ENCODE peak calls at places on chromosome 15, in five cellular contexts. O is HepG2, C is GM12891, T is K562, S is GM12878. L is an unnamed sample.

GRCh38 chr15:73265536-73266153 is 103.1 kb downstream of the HCN4 start:
- DNase-seq in C (peak), T (peak), S (no peak), O (peak), L (no peak)

GRCh38 chr15:91872356-91873132 is 19.0 kb downstream of the SLCO3A1 start:
- DNase-seq in C (no peak), S (no peak), T (no peak), O (no peak), L (no peak)

GRCh38 chr15:49229922-49230321 is 59.9 kb downstream of the GALK2 start:
- DNase-seq in T (no peak), S (no peak), C (no peak), O (no peak), L (no peak)

GRCh38 chr15:79244876-79245275 is 37.6 kb upstream of the ANKRD34C start:
- DNase-seq in O (no peak), S (no peak), T (no peak), C (no peak), L (no peak)

GRCh38 chr15:67915374-67916050 is 75.7 kb upstream of the RNU6-1 start:
- DNase-seq in T (no peak), S (no peak), O (peak), C (no peak), L (no peak)

GRCh38 chr15:85778107-85778776 is 16.5 kb downstream of the KLHL25 start:
- DNase-seq in S (no peak), O (no peak), C (no peak), T (no peak), L (no peak)

GRCh38 chr15:65326109-65326508 is 21.6 kb downstream of the RNU5B-1 start:
- DNase-seq in S (no peak), C (no peak), T (no peak), O (no peak), L (no peak)

GRCh38 chr15:58462973-58463663 is 31.3 kb downstream of the LIPC start:
- DNase-seq in O (peak), C (no peak), S (no peak), T (no peak), L (no peak)

GRCh38 chr15:41495736-41496599 is 2.3 kb downstream of the ITPKA start:
- DNase-seq in O (peak), S (no peak), C (no peak), T (peak), L (no peak)

GRCh38 chr15:75533945-75534344 is 45.2 kb downstream of the PTPN9 start:
- DNase-seq in S (no peak), O (no peak), C (no peak), T (no peak), L (no peak)

GRCh38 chr15:63593705-63594671 is 3.2 kb upstream of the FBXL22 start:
- DNase-seq in O (no peak), C (no peak), T (peak), S (no peak), L (no peak)

GRCh38 chr15:70690491-70691281 is 72.7 kb downstream of the UACA start:
- DNase-seq in S (no peak), C (no peak), O (peak), T (no peak), L (no peak)

GRCh38 chr15:96578393-96578792 is 247.9 kb downstream of the NR2F2 start:
- DNase-seq in S (no peak), T (no peak), O (no peak), C (no peak), L (no peak)

GRCh38 chr15:37698679-37699078 is 235.8 kb upstream of the TMCO5A start:
- DNase-seq in C (no peak), O (no peak), S (no peak), T (no peak), L (no peak)

GRCh38 chr15:48060396-48060795 is 60.4 kb upstream of the SLC24A5 start:
- DNase-seq in C (no peak), S (no peak), T (no peak), O (no peak), L (no peak)

GRCh38 chr15:48058371-48058770 is 62.4 kb upstream of the SLC24A5 start:
- DNase-seq in T (no peak), O (no peak), C (no peak), S (no peak), L (no peak)

GRCh38 chr15:48062476-48062875 is 58.3 kb upstream of the SLC24A5 start:
- DNase-seq in S (no peak), O (no peak), C (no peak), T (no peak), L (no peak)

GRCh38 chr15:48061588-48061987 is 59.2 kb upstream of the SLC24A5 start:
- DNase-seq in O (peak), T (no peak), C (no peak), S (no peak), L (no peak)

DNA sequence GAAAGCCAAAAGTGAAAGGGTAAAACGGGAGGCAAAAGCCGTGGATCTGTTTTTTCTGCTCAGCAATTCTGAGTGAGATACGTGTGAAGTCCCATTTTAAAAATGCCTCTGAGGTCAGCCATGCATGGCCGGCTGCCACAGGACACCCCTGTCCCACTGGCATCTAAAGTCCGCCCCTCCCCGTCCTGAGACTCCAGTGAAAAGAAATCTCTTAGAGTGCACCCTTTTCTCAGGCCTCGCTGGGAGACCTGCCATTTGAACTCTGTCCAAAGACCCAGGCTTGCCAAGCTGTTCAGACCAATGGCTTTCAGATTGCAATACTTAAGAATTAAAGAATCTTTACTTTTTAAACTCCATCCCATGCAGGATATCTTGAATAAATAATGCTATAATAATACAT is 61.0 kb upstream of the SLC24A5 start:
- DNase-seq in C (no peak), S (no peak), O (no peak), T (no peak), L (no peak)
- TF ChIP-seq POLR2A in C (no peak), S (no peak), O (no peak), T (no peak), L (no peak)

DNA sequence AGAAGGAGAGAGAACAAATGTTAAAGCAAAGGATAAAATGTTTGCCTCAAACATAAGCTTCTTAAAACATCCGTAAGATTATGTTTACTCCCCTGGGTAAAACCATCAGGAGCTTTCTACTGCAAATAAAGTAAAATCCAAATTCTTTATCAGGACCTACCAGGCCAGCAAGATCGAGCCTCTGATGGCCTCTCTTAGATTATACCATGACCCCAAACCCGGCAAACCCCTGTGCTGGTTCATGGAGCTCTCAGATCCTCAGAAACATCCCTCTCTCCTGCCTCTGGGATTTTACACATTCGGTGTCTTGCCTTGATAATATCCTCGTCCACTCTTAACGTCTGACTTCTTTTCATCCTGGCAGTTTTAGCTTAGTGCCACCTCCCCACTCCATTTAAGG is 7.5 kb upstream of the TARS3 start:
- DNase-seq in S (no peak), C (no peak), O (no peak), T (peak), L (no peak)
- TF ChIP-seq TAF1 in S (no peak), C (no peak), O (no peak), T (no peak), L (no peak)

GRCh38 chr15:40440300-40441011 is at the start of gene BAHD1:
- DNase-seq in T (peak), C (peak), O (peak), S (peak), L (peak)
- TF ChIP-seq POLR2A in T (no peak), C (no peak), O (peak), S (peak), L (peak)

GRCh38 chr15:84606653-84607120 is 5.9 kb downstream of the ZSCAN2 start:
- DNase-seq in O (peak), T (no peak), C (no peak), S (no peak), L (no peak)
- TF ChIP-seq TAF1 in O (no peak), T (no peak), C (no peak), S (no peak), L (no peak)

GRCh38 chr15:33154366-33155166 is 39.9 kb downstream of the FMN1 start:
- DNase-seq in T (no peak), S (no peak), C (no peak), O (no peak), L (no peak)
- TF ChIP-seq POLR2A in T (no peak), S (no peak), C (no peak), O (no peak), L (no peak)

DNA sequence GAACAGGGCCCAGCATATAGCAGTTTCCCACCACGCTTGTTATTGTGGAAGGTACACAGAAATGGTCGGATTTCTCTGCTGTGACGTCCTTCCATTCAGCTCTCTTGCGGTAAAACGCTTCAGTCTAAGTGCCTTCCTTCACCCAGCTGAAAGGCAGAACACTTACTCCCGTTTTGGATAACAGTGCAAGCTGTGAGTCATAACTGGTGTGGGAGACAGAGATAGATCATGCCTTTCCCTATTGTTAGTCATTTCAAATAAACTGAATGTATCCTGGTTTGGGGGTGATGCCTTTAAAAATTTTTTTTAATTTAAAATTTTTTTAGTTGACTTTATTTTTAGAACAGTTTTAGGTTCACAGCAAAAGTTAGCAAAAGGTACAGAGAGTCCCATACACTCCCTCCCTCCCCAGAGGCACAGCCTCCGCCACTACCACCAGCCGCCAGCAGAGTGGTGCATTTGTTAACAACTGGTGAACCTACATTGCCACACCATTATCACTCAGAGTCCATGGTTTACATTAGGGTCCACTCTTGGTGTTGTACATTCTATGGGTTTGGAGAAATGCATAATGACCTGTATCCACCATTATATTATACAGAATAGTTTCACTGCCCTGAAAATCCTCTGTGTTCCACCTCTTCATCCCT is 94.9 kb upstream of the NSMCE3 start:
- DNase-seq in T (peak), S (no peak), O (peak), C (no peak), L (no peak)
- TF ChIP-seq TAF1 in T (no peak), S (no peak), O (no peak), C (no peak), L (no peak)

GRCh38 chr15:90529369-90530249 is at the start of gene CRTC3:
- DNase-seq in O (no peak), S (no peak), C (peak), T (peak), L (peak)
- TF ChIP-seq POLR2A in O (peak), S (peak), C (no peak), T (peak), L (peak)

DNA sequence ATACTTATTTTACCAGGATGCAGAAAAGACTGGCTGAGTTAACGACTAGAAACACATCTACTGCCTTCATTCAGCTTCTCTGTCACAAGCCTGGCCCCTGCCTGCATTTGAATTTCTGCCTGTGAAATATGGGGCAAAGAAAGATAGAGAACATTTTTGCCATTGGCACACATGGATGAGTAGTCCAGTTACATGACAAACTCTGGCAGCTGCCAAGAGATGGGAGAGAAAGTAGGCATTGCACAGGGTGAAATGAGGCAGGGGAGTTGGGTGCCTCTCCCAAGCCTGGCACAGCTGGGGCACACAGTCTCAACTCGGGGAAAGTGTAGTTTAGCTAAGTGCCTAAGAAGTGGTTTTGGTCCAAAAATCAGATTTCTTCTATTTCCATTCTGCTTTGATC is 24.0 kb downstream of the ANXA2 start:
- DNase-seq in O (no peak), T (no peak), S (no peak), C (no peak), L (no peak)
- TF ChIP-seq TAF1 in O (no peak), T (no peak), S (no peak), C (no peak), L (no peak)

DNA sequence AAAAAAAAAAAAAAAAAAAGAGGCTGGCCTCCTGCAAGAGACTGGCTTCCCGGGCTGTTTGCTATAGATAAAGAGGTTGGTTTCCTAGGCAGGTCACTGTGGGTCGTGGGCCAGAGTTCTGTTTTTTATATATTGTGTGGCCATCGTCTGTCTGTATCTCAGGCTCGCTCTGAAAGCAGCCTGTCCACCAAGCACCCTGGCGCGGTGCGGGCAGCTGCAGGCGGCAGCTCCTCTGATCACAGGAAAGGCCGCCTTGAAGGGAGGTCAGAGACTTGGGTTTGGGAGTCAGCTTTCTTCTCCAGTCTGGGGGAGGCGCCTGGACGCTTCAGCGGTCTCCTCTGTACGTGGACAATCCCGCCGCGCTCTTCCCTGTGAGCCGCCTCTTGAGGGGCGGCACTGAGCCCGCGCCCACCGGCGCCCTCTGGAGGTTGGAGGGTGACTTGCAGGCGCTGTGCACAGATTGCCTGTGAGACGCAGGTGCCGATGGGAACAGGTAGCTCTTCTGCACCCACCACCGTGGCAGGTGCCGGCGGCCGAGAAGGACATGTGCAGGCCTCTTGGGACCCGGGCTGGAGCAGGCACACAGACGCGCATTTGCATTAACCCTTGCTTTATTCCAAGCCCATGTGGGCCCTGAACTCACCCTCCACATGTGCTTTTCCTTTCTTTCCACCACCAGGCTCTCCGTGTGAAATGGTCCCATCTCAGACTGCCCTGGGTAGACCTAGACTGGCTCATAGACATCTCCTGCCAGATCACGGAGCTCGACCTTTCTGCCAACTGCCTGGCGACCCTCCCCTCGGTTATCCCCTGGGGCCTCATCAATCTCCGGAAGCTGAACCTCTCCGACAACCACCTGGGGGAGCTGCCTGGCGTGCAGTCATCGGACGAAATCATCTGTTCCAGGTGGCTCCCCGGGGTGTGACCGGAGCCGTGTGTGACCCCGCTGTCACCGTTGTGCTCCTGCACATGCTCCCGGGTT is 89.3 kb downstream of the LRRK1 start:
- DNase-seq in S (peak), C (peak), O (peak), T (peak), L (peak)
- TF ChIP-seq POLR2A in S (no peak), C (no peak), O (no peak), T (peak), L (peak)

L was measured in GM12892.